ENCODE peak calls at places on chromosomes 4 and X, in four cellular contexts. O is NCI-H460; X is activated CD4-positive, alpha-beta T cell treated with anti-CD3 and anti-CD28 coated beads, Interleukin-2, amount 50 U/mL, for 1 hour; G is HL-60. C is an unnamed sample.

GRCh38 chrX:13955975-13956374 is 73.7 kb downstream of the GEMIN8 start:
- DNase-seq in O (no peak), X (no peak), G (no peak), C (no peak)

GRCh38 chrX:136710324-136710951 is 62.5 kb downstream of the CD40LG start:
- DNase-seq in O (no peak), X (no peak), G (no peak), C (peak; percentile 38)

GRCh38 chr4:122450847-122451246 is 5.7 kb downstream of the IL2 start:
- DNase-seq in O (peak; percentile 30), X (no peak), G (peak; percentile 3), C (peak; percentile 62)

GRCh38 chr4:8497762-8498161 is 57.2 kb downstream of the TRMT44 start:
- DNase-seq in O (no peak), X (no peak), G (no peak), C (no peak)

GRCh38 chrX:19152762-19153161 is 30.5 kb upstream of the ADGRG2 start:
- DNase-seq in O (no peak), X (no peak), G (no peak), C (peak; percentile 8)

GRCh38 chr4:128322986-128323385 is 35.4 kb upstream of the PGRMC2 start:
- DNase-seq in O (no peak), X (no peak), G (no peak), C (peak; percentile 27)

GRCh38 chrX:122565952-122566351 is 618.1 kb upstream of the GRIA3 start:
- DNase-seq in O (no peak), X (no peak), G (no peak), C (peak; percentile 91)

GRCh38 chrX:151396042-151396826 is 772 bp upstream of the VMA21 start:
- DNase-seq in O (peak; percentile 6), X (peak; percentile 35), G (peak; percentile 17), C (no peak)

GRCh38 chrX:128057421-128057820 is 5.2 kb upstream of the ACTRT1 start:
- DNase-seq in O (no peak), X (no peak), G (no peak), C (peak; percentile 55)

GRCh38 chr4:74117024-74117534 is 18.1 kb upstream of the CXCL2 start:
- DNase-seq in O (no peak), X (no peak), G (no peak), C (peak; percentile 96)

GRCh38 chrX:19799319-19800182 is 87.8 kb downstream of the SH3KBP1 start:
- DNase-seq in O (no peak), X (peak; percentile 43), G (no peak), C (no peak)

GRCh38 chrX:12269484-12269883 is 131.2 kb downstream of the FRMPD4 start:
- DNase-seq in O (no peak), X (no peak), G (no peak), C (peak; percentile 29)

GRCh38 chrX:118528089-118528753 is 32.6 kb downstream of the DOCK11 start:
- DNase-seq in O (no peak), X (peak; percentile 39), G (peak; percentile 34), C (no peak)

GRCh38 chrX:11704725-11705495 is 39.2 kb upstream of the ARHGAP6 start:
- DNase-seq in O (no peak), X (no peak), G (no peak), C (no peak)

GRCh38 chr4:183337349-183337748 is 15.1 kb upstream of the CLDN24 start:
- DNase-seq in O (no peak), X (no peak), G (no peak), C (no peak)

GRCh38 chr4:100849319-100849718 is 331.5 kb upstream of the EMCN start:
- DNase-seq in O (no peak), X (no peak), G (no peak), C (no peak)

GRCh38 chr4:147820975-147821374 is 89.1 kb downstream of the ARHGAP10 start:
- DNase-seq in O (no peak), X (no peak), G (no peak), C (peak; percentile 92)

GRCh38 chrX:74450803-74451449 is 29.6 kb downstream of the SLC16A2 start:
- DNase-seq in O (no peak), X (no peak), G (peak; percentile 72), C (peak; percentile 87)

GRCh38 chr4:158139086-158139485 is 33.7 kb downstream of the GASK1B start:
- DNase-seq in O (no peak), X (no peak), G (no peak), C (no peak)

GRCh38 chr4:184782731-184783472 is 42.9 kb downstream of the ACSL1 start:
- DNase-seq in O (no peak), X (no peak), G (peak; percentile 66), C (no peak)

GRCh38 chr4:38565271-38566199 is 98.5 kb upstream of the KLF3 start:
- DNase-seq in O (no peak), X (no peak), G (no peak), C (peak; percentile 92)

GRCh38 chrX:33078273-33078672 is 133.1 kb downstream of the DMD start:
- DNase-seq in O (no peak), X (no peak), G (no peak), C (no peak)

GRCh38 chr4:126582737-126583136 is 1050.0 kb upstream of the INTU start:
- DNase-seq in O (no peak), X (no peak), G (no peak), C (peak; percentile 29)

C was measured in MCF 10A.